ENCODE peak calls at places on chromosomes 11 and 22, in four cellular contexts. A is Karpas-422, L is right cardiac atrium, I is heart left ventricle. G is an unnamed sample.
A peak's percentile ranks its signal among the peaks of the same experiment; 100 is the strongest.

GRCh38 chr22:32317524-32317923 is 40.1 kb upstream of the RFPL3 start:
- DNase-seq in L (no peak), I (no peak), A (no peak), G (no peak)

GRCh38 chr11:117319214-117319840 is 3.3 kb upstream of the BACE1 start:
- DNase-seq in L (no peak), I (no peak), A (no peak), G (no peak)

GRCh38 chr11:108853151-108853550 is 188.3 kb downstream of the DDX10 start:
- DNase-seq in I (no peak), A (no peak), L (no peak), G (no peak)

GRCh38 chr11:123413636-123414035 is 16.4 kb upstream of the GRAMD1B start:
- DNase-seq in I (no peak), L (no peak), A (no peak), G (no peak)

GRCh38 chr11:4665424-4665823 is 21.6 kb downstream of the OR51E1 start:
- DNase-seq in I (no peak), L (no peak), A (no peak), G (no peak)

GRCh38 chr11:114296190-114296978 is at the start of gene NNMT:
- DNase-seq in L (peak; percentile 86), A (no peak), I (no peak), G (peak; percentile 63)

GRCh38 chr11:58923300-58923788 is 15.9 kb upstream of the GLYATL1 start:
- DNase-seq in I (no peak), L (no peak), A (peak; percentile 74), G (no peak)

GRCh38 chr22:50705219-50705691 is 32.6 kb downstream of the SHANK3 start:
- DNase-seq in L (peak; percentile 62), I (peak; percentile 69), A (no peak), G (peak; percentile 52)

GRCh38 chr22:38866399-38867123 is 5.5 kb downstream of the CBX6 start:
- DNase-seq in I (no peak), L (no peak), A (no peak), G (peak; percentile 38)

GRCh38 chr11:85627332-85627997 is at the start of gene DLG2:
- DNase-seq in A (peak; percentile 69), I (peak; percentile 64), L (no peak), G (no peak)

GRCh38 chr22:36577019-36577418 is 48.1 kb upstream of the EIF3D start:
- DNase-seq in I (no peak), L (no peak), A (no peak), G (no peak)

GRCh38 chr11:70278994-70279393 is 8.5 kb downstream of the PPFIA1 start:
- DNase-seq in A (no peak), I (no peak), L (no peak), G (no peak)

GRCh38 chr11:112965601-112966125 is 4.4 kb downstream of the NCAM1 start:
- DNase-seq in A (no peak), L (no peak), I (no peak), G (no peak)

GRCh38 chr11:103877221-103877620 is 159.2 kb upstream of the DDI1 start:
- DNase-seq in I (no peak), L (no peak), A (peak; percentile 76), G (no peak)

GRCh38 chr11:29184939-29185890 is 831.6 kb downstream of the KCNA4 start:
- DNase-seq in L (peak; percentile 13), I (no peak), A (no peak), G (no peak)

GRCh38 chr11:125941606-125942275 is 4.1 kb upstream of the VSIG10L2 start:
- DNase-seq in I (no peak), L (peak; percentile 52), A (peak; percentile 67), G (peak; percentile 71)

GRCh38 chr22:41487037-41487963 is 18.4 kb downstream of the ACO2 start:
- DNase-seq in I (no peak), L (no peak), A (no peak), G (no peak)

GRCh38 chr11:61793084-61793828 is 545 bp downstream of the FEN1 start:
- DNase-seq in I (peak; percentile 54), L (no peak), A (no peak), G (no peak)

GRCh38 chr11:61794579-61794978 is 1.9 kb downstream of the FEN1 start:
- DNase-seq in L (no peak), I (no peak), A (no peak), G (no peak)

GRCh38 chr11:61792310-61793083 is at the start of the genes FEN1 and TMEM258:
- DNase-seq in L (peak; percentile 91), A (peak; percentile 96), I (peak; percentile 93), G (peak; percentile 95)

GRCh38 chr11:61795459-61795858 is 2.7 kb downstream of the FEN1 start:
- DNase-seq in L (no peak), I (no peak), A (no peak), G (no peak)

GRCh38 chr11:61793829-61794204 is 1.1 kb downstream of the FEN1 start:
- DNase-seq in I (peak; percentile 10), L (no peak), A (no peak), G (no peak)
- H3K4me3 ChIP-seq in I (no peak overlapping the region), L (no peak overlapping the region), A (peak overlapping the region; percentile 90), G (peak overlapping the region; percentile 96)

GRCh38 chr11:128688031-128688713 is 5.7 kb upstream of the FLI1 start:
- DNase-seq in L (no peak), I (no peak), A (no peak), G (no peak)
- H3K4me3 ChIP-seq in L (no peak overlapping the region), I (no peak overlapping the region), A (no peak overlapping the region), G (no peak overlapping the region)

DNA sequence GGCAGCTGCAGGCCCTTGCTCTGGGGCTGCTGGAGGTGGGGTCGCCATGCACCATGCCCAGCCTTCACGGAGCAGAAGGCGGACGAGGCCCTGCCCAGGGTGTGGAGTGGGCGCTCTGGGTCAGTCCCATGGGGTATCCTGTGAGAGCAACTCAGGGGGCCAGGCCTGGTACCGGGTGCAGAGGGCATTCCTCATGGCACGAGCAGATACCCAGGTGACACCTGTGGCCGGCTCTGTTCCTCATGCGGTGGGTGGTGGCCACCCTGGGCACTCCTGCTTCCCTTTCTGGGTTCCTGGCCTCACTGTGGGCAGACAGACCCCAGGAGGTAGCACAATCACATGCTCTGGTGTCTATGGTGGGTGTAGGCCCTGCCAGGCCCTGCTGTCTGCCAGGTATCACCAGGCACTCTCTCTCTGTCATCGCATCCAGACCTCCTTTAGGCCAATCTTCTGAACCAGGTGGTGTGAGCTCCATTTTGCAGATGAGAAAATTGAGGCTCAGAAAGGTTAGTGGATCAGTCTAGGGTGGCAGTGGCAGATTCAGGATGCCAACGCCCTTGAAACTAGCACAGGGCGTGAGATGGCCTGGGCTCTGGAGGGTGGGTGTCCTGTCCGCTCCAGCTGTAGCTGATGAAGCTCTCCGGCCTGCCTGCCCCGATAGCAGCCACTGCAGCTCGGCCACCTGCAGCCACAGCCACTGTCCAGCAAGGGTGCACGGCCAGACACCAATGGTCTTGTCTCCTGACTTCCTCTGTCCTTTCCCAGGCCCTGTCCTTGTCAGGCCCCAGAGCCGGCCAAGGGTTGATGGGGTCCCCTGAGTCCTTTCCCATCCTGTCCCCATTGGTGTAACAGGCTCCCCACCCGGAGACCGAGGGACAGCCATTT is 15.1 kb downstream of the DGKZ start:
- DNase-seq in A (peak; percentile 47), I (no peak), L (peak; percentile 18), G (no peak)
- H3K4me3 ChIP-seq in A (peak overlapping the region; percentile 99), I (peak overlapping the region; percentile 50), L (peak overlapping the region; percentile 32), G (peak overlapping the region; percentile 50)

DNA sequence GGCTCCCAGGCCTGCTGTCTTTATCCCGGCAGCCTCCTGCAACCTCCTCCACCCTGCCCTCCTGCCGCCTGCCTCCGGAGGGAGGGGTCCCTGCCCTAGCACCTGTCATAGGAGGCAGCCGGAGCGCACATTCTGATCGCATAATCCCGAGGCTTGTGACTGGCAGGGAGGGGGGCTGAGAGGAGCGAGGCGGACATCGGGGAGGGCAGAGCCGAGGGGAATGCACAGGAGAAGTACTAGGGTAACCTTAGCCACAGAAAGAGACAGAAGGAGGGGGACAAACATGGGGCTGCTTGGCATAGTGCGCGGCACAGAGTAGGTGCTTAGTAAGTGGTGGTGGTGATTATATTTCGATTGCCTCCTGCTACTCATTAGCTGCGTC is 9.2 kb upstream of the ALX4 start:
- DNase-seq in A (no peak), I (no peak), L (no peak), G (no peak)
- H3K4me3 ChIP-seq in A (no peak overlapping the region), I (no peak overlapping the region), L (no peak overlapping the region), G (no peak overlapping the region)

DNA sequence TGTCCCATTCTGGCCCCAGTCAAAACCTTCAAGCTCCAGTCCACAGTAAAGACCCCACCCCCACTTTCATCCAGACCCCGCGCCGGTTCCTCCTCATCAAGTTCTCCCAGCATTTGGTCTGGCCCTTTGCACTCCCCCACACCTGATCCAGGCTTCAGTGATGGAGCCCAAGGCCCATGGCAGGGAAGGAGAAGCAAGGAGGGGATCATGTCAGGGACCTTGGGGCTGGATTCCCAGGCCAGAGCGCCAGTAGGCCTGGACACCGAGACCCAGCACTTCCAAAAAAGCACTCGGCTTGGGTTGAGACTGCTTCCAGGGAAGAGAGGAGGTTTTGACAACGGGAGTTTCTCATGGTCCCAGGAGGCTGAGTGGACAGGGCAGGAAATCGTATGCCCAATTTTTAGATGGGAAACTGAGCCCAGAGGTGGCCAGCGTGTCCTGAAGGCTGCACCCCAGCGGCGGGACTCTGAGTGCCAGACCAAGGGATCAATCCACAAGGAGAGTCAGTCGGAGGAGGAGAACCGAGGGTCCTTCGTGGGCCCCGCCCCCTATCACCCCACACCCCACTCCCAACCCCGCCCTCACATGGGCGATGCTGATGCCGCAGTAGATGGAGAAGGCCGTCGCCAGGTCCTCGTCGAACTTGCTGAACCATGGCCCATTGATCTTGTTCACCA is 90.5 kb downstream of the PDE2A start:
- DNase-seq in L (no peak), A (no peak), I (peak; percentile 46), G (peak; percentile 17)
- H3K4me3 ChIP-seq in L (no peak overlapping the region), A (no peak overlapping the region), I (no peak overlapping the region), G (peak overlapping the region; percentile 28)

DNA sequence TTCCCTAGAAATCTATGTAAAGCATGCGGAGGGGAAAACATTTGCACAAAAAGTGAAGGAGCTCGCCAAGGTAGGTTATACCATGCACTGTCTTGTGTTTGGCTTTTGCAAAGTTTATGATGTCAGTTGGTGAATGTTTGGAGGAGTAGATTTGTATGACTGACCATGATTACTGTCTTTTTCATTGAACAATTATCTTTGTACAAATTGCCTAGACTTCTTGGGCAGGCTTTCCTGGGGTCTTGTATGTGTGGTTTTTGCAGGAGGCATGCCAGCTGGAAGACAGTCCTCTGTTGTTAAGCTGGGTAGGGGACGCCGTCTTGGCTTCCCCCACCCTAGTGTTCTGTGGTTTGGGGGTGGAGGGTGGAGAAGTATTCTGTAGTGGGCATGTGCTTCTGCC is 123.6 kb upstream of the HSD17B12 start:
- DNase-seq in L (no peak), A (no peak), I (no peak), G (no peak)
- H3K4me3 ChIP-seq in L (peak overlapping the region; percentile 30), A (no peak overlapping the region), I (no peak overlapping the region), G (no peak overlapping the region)

DNA sequence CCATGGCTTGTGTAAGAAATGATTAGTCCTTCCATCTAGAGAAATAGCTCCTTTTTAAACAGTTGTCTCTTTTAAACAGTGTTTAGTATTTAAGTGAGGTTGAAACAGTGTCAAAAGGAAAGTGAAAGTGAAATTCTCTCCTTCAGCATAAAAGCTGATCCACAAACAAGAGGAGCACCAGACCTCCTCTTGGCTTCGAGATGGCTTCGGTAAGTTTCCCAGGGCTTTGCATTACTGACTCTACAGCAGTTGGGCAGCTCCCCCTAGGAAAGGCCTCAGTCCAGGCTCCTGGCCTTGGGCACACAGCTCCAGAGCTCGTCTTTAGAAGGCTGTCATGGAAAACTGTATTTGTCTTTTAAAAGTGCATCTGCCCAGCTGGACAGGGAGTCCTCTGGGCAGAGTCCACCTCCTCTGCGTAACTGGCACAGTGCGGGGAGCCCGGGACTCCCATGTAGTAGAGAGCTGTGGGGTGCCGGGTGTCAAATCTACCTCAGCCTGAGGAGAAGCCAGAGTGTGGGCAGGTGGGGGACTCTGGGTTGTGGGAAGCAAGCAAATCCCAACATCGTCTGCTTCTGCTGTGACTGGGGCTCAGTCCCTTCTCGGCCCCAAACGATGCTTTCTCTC is at the start of gene PLAAT4:
- DNase-seq in I (no peak), L (no peak), A (no peak), G (no peak)
- H3K4me3 ChIP-seq in I (peak within 1 kb of the TSS; percentile 46), L (peak within 1 kb of the TSS; percentile 42), A (peak within 1 kb of the TSS; percentile 14), G (peak within 1 kb of the TSS; percentile 65)

GRCh38 chr11:68040957-68041591 is 2.2 kb downstream of the TCIRG1 start:
- DNase-seq in A (no peak), I (peak; percentile 62), L (peak; percentile 31), G (peak; percentile 52)
- H3K4me3 ChIP-seq in A (peak overlapping the region; percentile 71), I (peak overlapping the region; percentile 74), L (peak overlapping the region; percentile 73), G (peak overlapping the region; percentile 98)